ENCODE peak calls at places on chromosomes 12 and 14, in ten cellular contexts. U is ELF-1, F is A673, T is hypothalamus, R is astrocyte of the spinal cord, N is uterus, P is activated T-helper 1 cell treated with Interleukin-2 at 50 U/mL for 16 hours, Y is Calu3, O is amniotic stem cell, Q is adrenal gland. W is an unnamed sample.

GRCh38 chr14:69069020-69069421 is 83.9 kb downstream of the DCAF5 start:
- DNase-seq in N (no peak), Y (no peak), Q (no peak), F (no peak), U (no peak), O (no peak), R (peak), T (no peak), P (no peak), W (no peak)

GRCh38 chr12:28811457-28811856 is 337.6 kb upstream of the FAR2 start:
- DNase-seq in N (no peak), O (no peak), F (no peak), T (no peak), Q (no peak), U (no peak), R (no peak), Y (no peak), P (no peak), W (no peak)

GRCh38 chr12:115623275-115623674 is 654.2 kb downstream of the MED13L start:
- DNase-seq in Q (no peak), P (no peak), R (no peak), T (no peak), Y (no peak), O (no peak), U (no peak), N (no peak), F (no peak), W (no peak)

GRCh38 chr12:96398422-96399080 is 1.7 kb downstream of the CDK17 start:
- DNase-seq in Q (no peak), F (no peak), P (no peak), N (no peak), O (no peak), R (peak), Y (no peak), T (no peak), U (peak), W (no peak)

GRCh38 chr12:120234643-120235368 is 30.7 kb downstream of the PXN start:
- DNase-seq in P (no peak), T (peak), Q (peak), R (peak), U (peak), F (peak), N (peak), O (peak), Y (peak), W (no peak)

GRCh38 chr12:47033081-47033480 is 46.3 kb upstream of the PCED1B start:
- DNase-seq in N (peak), U (no peak), T (no peak), P (no peak), R (no peak), Y (peak), Q (peak), O (no peak), F (no peak), W (no peak)

GRCh38 chr12:54261817-54262402 is 18.0 kb downstream of the CBX5 start:
- DNase-seq in N (no peak), O (no peak), U (no peak), Q (no peak), P (no peak), R (no peak), Y (no peak), T (no peak), F (no peak), W (no peak)

GRCh38 chr14:95222870-95223398 is 65.6 kb upstream of the DICER1 start:
- DNase-seq in U (no peak), F (no peak), N (no peak), Q (no peak), T (no peak), O (no peak), R (peak), Y (no peak), P (no peak), W (no peak)

GRCh38 chr12:58081488-58081887 is 140.1 kb downstream of the ATP23 start:
- DNase-seq in R (no peak), T (no peak), Y (peak), O (no peak), P (no peak), F (no peak), Q (no peak), U (no peak), N (no peak), W (no peak)

GRCh38 chr12:1842183-1842904 is 22.0 kb downstream of the LRTM2 start:
- DNase-seq in N (no peak), Q (no peak), F (no peak), O (no peak), P (no peak), Y (no peak), R (no peak), U (no peak), T (no peak), W (no peak)

GRCh38 chr12:84572186-84572585 is 340.4 kb downstream of the SLC6A15 start:
- DNase-seq in R (no peak), O (no peak), Y (no peak), P (no peak), F (no peak), Q (no peak), T (no peak), N (no peak), U (no peak), W (no peak)

GRCh38 chr14:103472939-103473338 is 49.7 kb downstream of the CKB start:
- DNase-seq in O (no peak), P (no peak), Q (no peak), N (no peak), T (no peak), R (no peak), U (no peak), Y (no peak), F (no peak), W (no peak)

GRCh38 chr14:60510254-60510975 is 1.5 kb downstream of the SIX6 start:
- DNase-seq in R (no peak), U (peak), O (no peak), Y (no peak), Q (no peak), P (no peak), F (no peak), N (no peak), T (no peak), W (no peak)

GRCh38 chr12:64560395-64561301 is 49.6 kb upstream of the RASSF3 start:
- DNase-seq in U (no peak), O (peak), N (peak), F (no peak), Q (peak), Y (peak), P (no peak), R (peak), T (no peak), W (no peak)

GRCh38 chr12:48000878-48001321 is 3.4 kb downstream of the COL2A1 start:
- DNase-seq in R (peak), N (no peak), Y (peak), U (peak), F (peak), O (no peak), P (no peak), T (no peak), Q (peak), W (no peak)

GRCh38 chr14:71006200-71006563 is 98.9 kb downstream of the PCNX1 start:
- DNase-seq in O (no peak), R (no peak), Q (no peak), P (no peak), F (no peak), Y (no peak), U (no peak), N (no peak), T (no peak), W (no peak)

GRCh38 chr12:7319934-7320333 is 16.1 kb downstream of the ACSM4 start:
- DNase-seq in R (no peak), Y (no peak), O (no peak), Q (no peak), U (no peak), F (peak), T (no peak), N (no peak), P (no peak), W (no peak)